ENCODE peak calls at places on chromosomes 3 and 15, in eight cellular contexts. U is endothelial cell; L is CD4-positive, alpha-beta T cell; E is mucosa of descending colon; R is stomach; H is astrocyte; K is GM20000; Z is fibroblast of lung. V is an unnamed sample.

GRCh38 chr3:162295323-162295983 is 798.8 kb downstream of the OTOL1 start:
- DNase-seq in U (no peak), L (no peak), E (no peak), R (no peak), H (peak; percentile 98), K (no peak), Z (peak; percentile 56), V (no peak)

GRCh38 chr3:107660316-107660976 is 137.7 kb downstream of the BBX start:
- DNase-seq in U (no peak), L (no peak), E (peak; percentile 36), R (no peak), H (no peak), K (no peak), Z (peak; percentile 82), V (no peak)

GRCh38 chr3:79497447-79498111 is 270.2 kb downstream of the ROBO1 start:
- DNase-seq in U (no peak), L (no peak), E (no peak), R (no peak), H (no peak), K (peak; percentile 55), Z (peak; percentile 50), V (no peak)

GRCh38 chr15:40192942-40193341 is 32.1 kb downstream of the BUB1B start:
- DNase-seq in U (no peak), L (no peak), E (no peak), R (no peak), H (peak; percentile 71), K (no peak), Z (peak; percentile 28), V (no peak)

GRCh38 chr3:152564454-152564853 is 270.5 kb upstream of the P2RY1 start:
- DNase-seq in U (no peak), L (no peak), E (no peak), R (no peak), H (no peak), K (no peak), Z (no peak), V (no peak)

GRCh38 chr3:159800434-159801121 is 188.1 kb upstream of the IL12A start:
- DNase-seq in U (no peak), L (no peak), E (no peak), R (no peak), H (no peak), K (no peak), Z (no peak), V (no peak)

GRCh38 chr3:162390891-162391290 is 894.3 kb downstream of the OTOL1 start:
- DNase-seq in U (no peak), L (no peak), E (no peak), R (no peak), H (peak; percentile 86), K (no peak), Z (peak; percentile 23), V (no peak)

GRCh38 chr3:186193534-186194450 is 84.9 kb upstream of the ETV5 start:
- DNase-seq in U (peak; percentile 28), L (no peak), E (no peak), R (no peak), H (no peak), K (no peak), Z (no peak), V (no peak)

GRCh38 chr3:182245059-182245458 is 533.3 kb downstream of the SOX2 start:
- DNase-seq in U (no peak), L (no peak), E (no peak), R (no peak), H (no peak), K (no peak), Z (no peak), V (no peak)

GRCh38 chr15:90496791-90497190 is 32.9 kb upstream of the CRTC3 start:
- DNase-seq in U (no peak), L (no peak), E (no peak), R (no peak), H (no peak), K (no peak), Z (no peak), V (no peak)

GRCh38 chr3:49294343-49294742 is 17.3 kb upstream of the C3orf62 start:
- DNase-seq in U (no peak), L (no peak), E (no peak), R (no peak), H (no peak), K (no peak), Z (no peak), V (no peak)

GRCh38 chr3:170760174-170760526 is 109.8 kb downstream of the RPL22L1 start:
- DNase-seq in U (no peak), L (no peak), E (no peak), R (peak; percentile 48), H (peak; percentile 72), K (no peak), Z (no peak), V (no peak)

GRCh38 chr3:125337506-125337905 is 37.6 kb downstream of the ZNF148 start:
- DNase-seq in U (no peak), L (no peak), E (no peak), R (no peak), H (no peak), K (no peak), Z (no peak), V (no peak)

GRCh38 chr3:23075478-23075877 is 127.6 kb upstream of the UBE2E2 start:
- DNase-seq in U (no peak), L (no peak), E (no peak), R (no peak), H (peak; percentile 89), K (no peak), Z (peak; percentile 67), V (no peak)

GRCh38 chr3:129530331-129530761 is 1.9 kb downstream of the RHO start:
- DNase-seq in U (no peak), L (no peak), E (no peak), R (no peak), H (peak; percentile 68), K (no peak), Z (peak; percentile 60), V (no peak)

GRCh38 chr3:121651684-121652083 is 9.0 kb downstream of the HCLS1 start:
- DNase-seq in U (no peak), L (no peak), E (no peak), R (no peak), H (no peak), K (no peak), Z (peak; percentile 34), V (no peak)

GRCh38 chr15:29113336-29114276 is 156.0 kb downstream of the NSMCE3 start:
- DNase-seq in U (no peak), L (no peak), E (no peak), R (no peak), H (no peak), K (no peak), Z (no peak), V (peak; percentile 25)

GRCh38 chr15:29117778-29118177 is 151.8 kb downstream of the NSMCE3 start:
- DNase-seq in U (no peak), L (no peak), E (no peak), R (no peak), H (no peak), K (no peak), Z (no peak), V (no peak)

GRCh38 chr15:29116970-29117700 is 152.5 kb downstream of the NSMCE3 start:
- DNase-seq in U (no peak), L (no peak), E (no peak), R (no peak), H (no peak), K (no peak), Z (no peak), V (no peak)

GRCh38 chr15:29114277-29115092 is 155.1 kb downstream of the NSMCE3 start:
- DNase-seq in U (no peak), L (no peak), E (no peak), R (no peak), H (no peak), K (no peak), Z (no peak), V (no peak)

GRCh38 chr15:29115093-29115991 is 154.3 kb downstream of the NSMCE3 start:
- DNase-seq in U (peak; percentile 68), L (no peak), E (no peak), R (no peak), H (no peak), K (no peak), Z (peak; percentile 6), V (peak; percentile 28)
- TF ChIP-seq CTCF in U (peak; percentile 59), L (peak; percentile 61), E (no peak), R (no peak), H (no peak), K (peak; percentile 7), Z (peak; percentile 52), V (peak; percentile 33)

GRCh38 chr15:57529748-57530147 is 62.0 kb upstream of the MYZAP start:
- DNase-seq in U (no peak), L (no peak), E (no peak), R (no peak), H (no peak), K (no peak), Z (no peak), V (no peak)

GRCh38 chr15:57527382-57528091 is 64.2 kb upstream of the MYZAP start:
- DNase-seq in U (peak; percentile 27), L (no peak), E (peak; percentile 52), R (no peak), H (peak; percentile 75), K (peak; percentile 59), Z (peak; percentile 90), V (peak; percentile 5)

GRCh38 chr15:57526076-57526475 is 65.6 kb upstream of the MYZAP start:
- DNase-seq in U (no peak), L (no peak), E (no peak), R (no peak), H (no peak), K (no peak), Z (no peak), V (no peak)

GRCh38 chr15:57526615-57527014 is 65.1 kb upstream of the MYZAP start:
- DNase-seq in U (no peak), L (no peak), E (no peak), R (no peak), H (no peak), K (no peak), Z (no peak), V (no peak)

DNA sequence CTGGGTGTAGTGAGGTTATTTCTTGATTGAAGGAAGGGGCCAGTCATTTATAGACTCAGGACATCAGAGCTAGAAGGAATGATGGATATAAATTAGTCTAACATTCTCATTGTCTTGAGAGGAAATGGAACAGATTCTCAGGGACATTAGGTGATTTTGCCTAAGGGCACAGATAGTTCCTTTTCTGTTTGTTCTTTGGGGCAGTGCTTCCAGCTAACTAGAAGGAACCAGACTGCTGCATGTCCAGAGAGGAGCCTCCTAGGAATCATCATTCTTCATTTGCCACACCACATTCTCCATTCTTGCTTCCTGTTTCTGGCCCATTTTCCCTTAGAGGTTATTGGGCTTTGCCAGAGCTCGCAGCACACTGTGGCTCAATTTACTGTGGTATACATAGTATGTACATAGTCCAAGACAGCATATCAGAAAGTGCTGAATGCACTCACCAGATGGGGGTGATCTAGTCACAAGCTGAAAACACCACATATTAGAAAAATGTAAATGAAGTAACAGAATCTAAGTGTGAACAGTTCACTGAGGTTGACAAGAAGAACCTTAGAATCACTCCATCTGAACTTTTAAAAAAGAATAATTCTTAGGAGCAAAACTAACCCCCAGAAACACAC is 62.7 kb upstream of the MYZAP start:
- DNase-seq in U (no peak), L (no peak), E (no peak), R (no peak), H (no peak), K (no peak), Z (no peak), V (no peak)
- TF ChIP-seq CTCF in U (no peak), L (no peak), E (no peak), R (no peak), H (no peak), K (no peak), Z (no peak), V (no peak)

GRCh38 chr15:60961541-60961940 is 267.6 kb downstream of the RORA start:
- DNase-seq in U (no peak), L (no peak), E (no peak), R (no peak), H (no peak), K (no peak), Z (peak; percentile 14), V (no peak)
- TF ChIP-seq CTCF in U (no peak), L (no peak), E (no peak), R (no peak), H (no peak), K (no peak), Z (no peak), V (no peak)

GRCh38 chr15:45314960-45315359 is 62.9 kb downstream of the SLC28A2 start:
- DNase-seq in U (peak; percentile 5), L (no peak), E (peak; percentile 53), R (no peak), H (no peak), K (no peak), Z (peak; percentile 40), V (peak; percentile 7)
- TF ChIP-seq CTCF in U (no peak), L (no peak), E (no peak), R (no peak), H (no peak), K (no peak), Z (peak; percentile 28), V (no peak)

V was measured in activated CD8-positive, alpha-beta T cell treated with anti-CD3 and anti-CD28 coated beads for 36 hours.